ENCODE peak calls at places on chromosomes 13 and 19, in six cellular contexts. One of them, this sample, is unnamed. For H3K36me3, the result is how much of the 10 kb centered on the place peaks cover.

GRCh38 chr19:737591-738093 is 13.3 kb upstream of the MISP start:
- DNase-seq in ascending aorta: no peak
- DNase-seq in CD8-positive, alpha-beta T cell: peak
- DNase-seq in HCT116: no peak
- DNase-seq in spleen: peak
- DNase-seq in suprapubic skin: no peak
- DNase-seq in this sample: no peak

GRCh38 chr13:69050696-69051095 is 1056.9 kb upstream of the ATXN8OS start:
- DNase-seq in ascending aorta: no peak
- DNase-seq in HCT116: no peak
- DNase-seq in spleen: no peak
- DNase-seq in suprapubic skin: no peak
- DNase-seq in CD8-positive, alpha-beta T cell: no peak
- DNase-seq in this sample: no peak

GRCh38 chr19:41373993-41374392 is 2.3 kb upstream of the TMEM91 start:
- DNase-seq in suprapubic skin: peak
- DNase-seq in spleen: no peak
- DNase-seq in CD8-positive, alpha-beta T cell: no peak
- DNase-seq in ascending aorta: no peak
- DNase-seq in HCT116: no peak
- DNase-seq in this sample: peak

GRCh38 chr19:47369923-47370625 is 21.0 kb downstream of the DHX34 start:
- DNase-seq in CD8-positive, alpha-beta T cell: no peak
- DNase-seq in spleen: peak
- DNase-seq in HCT116: no peak
- DNase-seq in ascending aorta: no peak
- DNase-seq in suprapubic skin: no peak
- DNase-seq in this sample: peak

GRCh38 chr19:3057275-3057714 is 5.0 kb downstream of the TLE5 start:
- DNase-seq in CD8-positive, alpha-beta T cell: no peak
- DNase-seq in suprapubic skin: peak
- DNase-seq in ascending aorta: peak
- DNase-seq in spleen: peak
- DNase-seq in HCT116: no peak
- DNase-seq in this sample: peak

GRCh38 chr19:6769006-6769637 is 1.9 kb upstream of the SH2D3A start:
- DNase-seq in suprapubic skin: no peak
- DNase-seq in spleen: no peak
- DNase-seq in ascending aorta: no peak
- DNase-seq in HCT116: no peak
- DNase-seq in CD8-positive, alpha-beta T cell: no peak
- DNase-seq in this sample: no peak

GRCh38 chr19:54257116-54257480 is at the start of gene LILRB5:
- DNase-seq in suprapubic skin: peak
- DNase-seq in HCT116: no peak
- DNase-seq in CD8-positive, alpha-beta T cell: no peak
- DNase-seq in ascending aorta: no peak
- DNase-seq in spleen: no peak
- DNase-seq in this sample: no peak

GRCh38 chr13:78022164-78022877 is 103.7 kb upstream of the EDNRB start:
- DNase-seq in ascending aorta: peak
- DNase-seq in suprapubic skin: no peak
- DNase-seq in HCT116: no peak
- DNase-seq in spleen: peak
- DNase-seq in CD8-positive, alpha-beta T cell: peak
- DNase-seq in this sample: peak

GRCh38 chr13:75675421-75675820 is 39.3 kb downstream of the LMO7 start:
- DNase-seq in CD8-positive, alpha-beta T cell: no peak
- DNase-seq in ascending aorta: no peak
- DNase-seq in spleen: no peak
- DNase-seq in HCT116: no peak
- DNase-seq in suprapubic skin: no peak
- DNase-seq in this sample: peak

GRCh38 chr19:39284032-39284431 is 12.2 kb upstream of the IFNL1 start:
- DNase-seq in suprapubic skin: no peak
- DNase-seq in CD8-positive, alpha-beta T cell: no peak
- DNase-seq in ascending aorta: no peak
- DNase-seq in spleen: no peak
- DNase-seq in HCT116: no peak
- DNase-seq in this sample: no peak

GRCh38 chr19:6528544-6529121 is 2.2 kb upstream of the TNFSF9 start:
- DNase-seq in ascending aorta: no peak
- DNase-seq in suprapubic skin: peak
- DNase-seq in spleen: peak
- DNase-seq in CD8-positive, alpha-beta T cell: no peak
- DNase-seq in HCT116: no peak
- DNase-seq in this sample: no peak

GRCh38 chr13:40194204-40194806 is 472.1 kb downstream of the FOXO1 start:
- DNase-seq in HCT116: no peak
- DNase-seq in ascending aorta: no peak
- DNase-seq in spleen: no peak
- DNase-seq in suprapubic skin: no peak
- DNase-seq in CD8-positive, alpha-beta T cell: no peak
- DNase-seq in this sample: no peak

GRCh38 chr19:48813123-48813911 is 2.5 kb upstream of the BCAT2 start:
- DNase-seq in CD8-positive, alpha-beta T cell: no peak
- DNase-seq in HCT116: no peak
- DNase-seq in ascending aorta: no peak
- DNase-seq in spleen: no peak
- DNase-seq in suprapubic skin: no peak
- DNase-seq in this sample: no peak

GRCh38 chr13:109880371-109881346 is 94.3 kb upstream of the IRS2 start:
- DNase-seq in suprapubic skin: no peak
- DNase-seq in spleen: no peak
- DNase-seq in CD8-positive, alpha-beta T cell: no peak
- DNase-seq in HCT116: no peak
- DNase-seq in ascending aorta: no peak
- DNase-seq in this sample: no peak

GRCh38 chr19:13796301-13797057 is 1.2 kb downstream of the ZSWIM4 start:
- DNase-seq in HCT116: peak
- DNase-seq in ascending aorta: peak
- DNase-seq in suprapubic skin: peak
- DNase-seq in spleen: peak
- DNase-seq in CD8-positive, alpha-beta T cell: no peak
- DNase-seq in this sample: peak

GRCh38 chr13:27921961-27922910 is 2.4 kb downstream of the PDX1 start:
- DNase-seq in CD8-positive, alpha-beta T cell: no peak
- DNase-seq in HCT116: no peak
- DNase-seq in spleen: no peak
- DNase-seq in suprapubic skin: no peak
- DNase-seq in ascending aorta: no peak
- DNase-seq in this sample: no peak

GRCh38 chr13:94435604-94436226 is 43.8 kb downstream of the DCT start:
- DNase-seq in ascending aorta: no peak
- DNase-seq in HCT116: peak
- DNase-seq in suprapubic skin: no peak
- DNase-seq in spleen: no peak
- DNase-seq in CD8-positive, alpha-beta T cell: no peak
- DNase-seq in this sample: peak

GRCh38 chr19:36417752-36418286 is 625 bp downstream of the ZFP82 start:
- DNase-seq in spleen: peak
- DNase-seq in HCT116: no peak
- DNase-seq in ascending aorta: no peak
- DNase-seq in CD8-positive, alpha-beta T cell: no peak
- DNase-seq in suprapubic skin: peak
- DNase-seq in this sample: no peak

GRCh38 chr19:12913871-12914690 is 5.0 kb downstream of the SYCE2 start:
- DNase-seq in CD8-positive, alpha-beta T cell: peak
- DNase-seq in spleen: peak
- DNase-seq in ascending aorta: no peak
- DNase-seq in suprapubic skin: no peak
- DNase-seq in HCT116: no peak
- DNase-seq in this sample: no peak

GRCh38 chr19:14114854-14115253 is 2.7 kb downstream of the PRKACA start:
- DNase-seq in suprapubic skin: peak
- DNase-seq in ascending aorta: no peak
- DNase-seq in CD8-positive, alpha-beta T cell: peak
- DNase-seq in HCT116: no peak
- DNase-seq in spleen: peak
- DNase-seq in this sample: no peak

GRCh38 chr19:7673995-7674667 is 2.8 kb upstream of the MCEMP1 start:
- DNase-seq in CD8-positive, alpha-beta T cell: no peak
- DNase-seq in spleen: peak
- DNase-seq in HCT116: peak
- DNase-seq in ascending aorta: peak
- DNase-seq in suprapubic skin: peak
- DNase-seq in this sample: peak

GRCh38 chr19:1758959-1759903 is 5.9 kb downstream of the ONECUT3 start:
- DNase-seq in suprapubic skin: no peak
- DNase-seq in ascending aorta: no peak
- DNase-seq in HCT116: no peak
- DNase-seq in spleen: no peak
- DNase-seq in CD8-positive, alpha-beta T cell: no peak
- DNase-seq in this sample: no peak

GRCh38 chr13:103799028-103799427 is 732.8 kb upstream of the SLC10A2 start:
- DNase-seq in spleen: no peak
- DNase-seq in suprapubic skin: no peak
- DNase-seq in HCT116: no peak
- DNase-seq in ascending aorta: no peak
- DNase-seq in CD8-positive, alpha-beta T cell: no peak
- DNase-seq in this sample: no peak

GRCh38 chr13:76641056-76641455 is 245.1 kb downstream of the KCTD12 start:
- DNase-seq in CD8-positive, alpha-beta T cell: no peak
- DNase-seq in spleen: no peak
- DNase-seq in suprapubic skin: no peak
- DNase-seq in ascending aorta: no peak
- DNase-seq in HCT116: no peak
- DNase-seq in this sample: no peak

GRCh38 chr13:64810701-64811258 is 2419.4 kb downstream of the PCDH9 start:
- DNase-seq in suprapubic skin: no peak
- DNase-seq in CD8-positive, alpha-beta T cell: no peak
- DNase-seq in ascending aorta: no peak
- DNase-seq in spleen: no peak
- DNase-seq in HCT116: no peak
- DNase-seq in this sample: peak

GRCh38 chr13:48775804-48776203 is 122.1 kb downstream of the CYSLTR2 start:
- DNase-seq in ascending aorta: no peak
- DNase-seq in HCT116: no peak
- DNase-seq in suprapubic skin: no peak
- DNase-seq in CD8-positive, alpha-beta T cell: no peak
- DNase-seq in spleen: no peak
- DNase-seq in this sample: peak

GRCh38 chr13:45527699-45528462 is 63.1 kb downstream of the COG3 start:
- DNase-seq in suprapubic skin: no peak
- DNase-seq in spleen: no peak
- DNase-seq in ascending aorta: no peak
- DNase-seq in HCT116: no peak
- DNase-seq in CD8-positive, alpha-beta T cell: no peak
- DNase-seq in this sample: peak
- H3K36me3 ChIP-seq in suprapubic skin: half or more
- H3K36me3 ChIP-seq in spleen: half or more
- H3K36me3 ChIP-seq in ascending aorta: half or more
- H3K36me3 ChIP-seq in HCT116: under half
- H3K36me3 ChIP-seq in CD8-positive, alpha-beta T cell: under half
- H3K36me3 ChIP-seq in this sample: under half

GRCh38 chr13:41458187-41458938 is 1.0 kb downstream of the RGCC start:
- DNase-seq in ascending aorta: no peak
- DNase-seq in suprapubic skin: peak
- DNase-seq in CD8-positive, alpha-beta T cell: peak
- DNase-seq in spleen: peak
- DNase-seq in HCT116: no peak
- DNase-seq in this sample: peak

GRCh38 chr13:41460930-41461329 is 3.6 kb downstream of the RGCC start:
- DNase-seq in CD8-positive, alpha-beta T cell: no peak
- DNase-seq in spleen: no peak
- DNase-seq in ascending aorta: no peak
- DNase-seq in HCT116: no peak
- DNase-seq in suprapubic skin: no peak
- DNase-seq in this sample: no peak

GRCh38 chr13:41459754-41460111 is 2.4 kb downstream of the RGCC start:
- DNase-seq in CD8-positive, alpha-beta T cell: no peak
- DNase-seq in HCT116: no peak
- DNase-seq in suprapubic skin: no peak
- DNase-seq in ascending aorta: no peak
- DNase-seq in spleen: no peak
- DNase-seq in this sample: no peak

GRCh38 chr13:41457589-41458186 is 338 bp downstream of the RGCC start:
- DNase-seq in CD8-positive, alpha-beta T cell: peak
- DNase-seq in spleen: peak
- DNase-seq in HCT116: no peak
- DNase-seq in ascending aorta: no peak
- DNase-seq in suprapubic skin: peak
- DNase-seq in this sample: no peak

GRCh38 chr13:41458939-41459753 is 1.8 kb downstream of the RGCC start:
- DNase-seq in HCT116: peak
- DNase-seq in suprapubic skin: no peak
- DNase-seq in ascending aorta: no peak
- DNase-seq in CD8-positive, alpha-beta T cell: peak
- DNase-seq in spleen: peak
- DNase-seq in this sample: peak
- TF ChIP-seq CTCF in HCT116: peak
- TF ChIP-seq CTCF in suprapubic skin: peak
- TF ChIP-seq CTCF in ascending aorta: peak
- TF ChIP-seq CTCF in CD8-positive, alpha-beta T cell: peak
- TF ChIP-seq CTCF in spleen: peak
- TF ChIP-seq CTCF in this sample: peak

DNA sequence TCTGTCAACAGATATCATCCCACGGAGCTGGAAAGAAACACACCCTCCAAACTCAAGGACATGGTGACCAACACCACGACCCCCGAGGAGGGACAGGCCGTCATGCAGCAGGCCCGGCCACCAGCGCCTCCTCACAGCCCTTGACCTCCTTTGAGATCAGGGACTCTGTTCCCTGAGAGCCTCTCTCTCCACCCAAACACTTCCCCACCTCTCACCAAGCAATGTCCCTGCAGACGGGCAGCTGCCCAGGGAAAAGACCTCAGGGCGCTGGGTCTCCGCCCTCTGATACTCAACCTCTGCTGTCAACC is 10.0 kb downstream of the SCGB2B2 start:
- DNase-seq in suprapubic skin: no peak
- DNase-seq in spleen: no peak
- DNase-seq in CD8-positive, alpha-beta T cell: no peak
- DNase-seq in HCT116: no peak
- DNase-seq in ascending aorta: no peak
- DNase-seq in this sample: no peak
- H3K4me3 ChIP-seq in suprapubic skin: peak
- H3K4me3 ChIP-seq in spleen: peak
- H3K4me3 ChIP-seq in CD8-positive, alpha-beta T cell: peak
- H3K4me3 ChIP-seq in HCT116: no peak
- H3K4me3 ChIP-seq in ascending aorta: no peak
- H3K4me3 ChIP-seq in this sample: no peak

DNA sequence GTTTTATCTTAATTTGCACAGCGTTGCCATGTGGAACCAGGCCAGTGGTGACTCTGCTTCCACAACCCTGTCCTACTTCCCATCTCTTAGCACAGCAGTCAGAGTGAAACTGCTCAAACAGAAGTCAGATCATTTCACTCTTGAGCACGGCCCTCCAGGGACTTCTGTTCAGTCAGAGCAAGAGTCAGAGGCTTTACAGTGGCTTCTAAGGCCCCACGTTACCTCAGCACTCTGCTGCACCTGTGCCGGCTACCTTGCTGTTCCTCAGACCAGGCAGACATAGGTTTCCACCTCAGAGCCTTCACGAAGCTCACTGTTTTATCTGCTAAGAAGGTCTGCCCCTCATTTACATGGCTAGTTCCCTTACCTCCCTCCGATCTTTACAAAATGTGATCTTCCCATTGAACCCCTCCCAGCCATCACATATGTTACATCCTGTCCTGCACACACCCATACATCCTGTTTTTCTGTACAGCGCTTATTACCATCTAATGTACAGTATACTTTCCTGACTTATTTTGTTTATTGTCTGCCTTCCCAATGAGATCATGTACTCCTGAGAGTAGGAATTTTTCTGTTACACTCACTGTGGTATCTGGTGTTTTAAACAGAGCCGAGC is 41.6 kb downstream of the TM9SF2 start:
- DNase-seq in HCT116: no peak
- DNase-seq in CD8-positive, alpha-beta T cell: no peak
- DNase-seq in ascending aorta: no peak
- DNase-seq in spleen: peak
- DNase-seq in suprapubic skin: no peak
- DNase-seq in this sample: no peak
- H3K36me3 ChIP-seq in HCT116: under half
- H3K36me3 ChIP-seq in CD8-positive, alpha-beta T cell: under half
- H3K36me3 ChIP-seq in ascending aorta: half or more
- H3K36me3 ChIP-seq in spleen: half or more
- H3K36me3 ChIP-seq in suprapubic skin: half or more
- H3K36me3 ChIP-seq in this sample: under half